ENCODE peak calls at places on chromosome 5, in seven cellular contexts. L is GM13976, Y is cardiac muscle cell, H is endothelial cell, R is fibroblast of lung, A is WERI-Rb-1, U is adrenal gland. Z is an unnamed sample.
A peak's percentile ranks its signal among the peaks of the same experiment; 100 is the strongest.

GRCh38 chr5:80254767-80255424 is 952 bp downstream of the SERINC5 start:
- DNase-seq in L (no peak), Y (peak; percentile 24), H (no peak), R (peak; percentile 68), A (peak; percentile 7), U (peak; percentile 57), Z (peak; percentile 23)

GRCh38 chr5:150632305-150633160 is 7.9 kb upstream of the SYNPO start:
- DNase-seq in L (no peak), Y (peak; percentile 57), H (no peak), R (peak; percentile 66), A (no peak), U (no peak), Z (peak; percentile 24)

GRCh38 chr5:133142782-133143181 is 91.0 kb downstream of the HSPA4 start:
- DNase-seq in L (no peak), Y (no peak), H (no peak), R (no peak), A (no peak), U (no peak), Z (no peak)

GRCh38 chr5:116600876-116601275 is 26.3 kb upstream of the SEMA6A start:
- DNase-seq in L (no peak), Y (no peak), H (no peak), R (peak; percentile 63), A (no peak), U (no peak), Z (peak; percentile 3)

GRCh38 chr5:23234153-23234729 is 273.2 kb upstream of the PRDM9 start:
- DNase-seq in L (no peak), Y (no peak), H (no peak), R (no peak), A (no peak), U (no peak), Z (no peak)

GRCh38 chr5:181138258-181138657 is 7.3 kb upstream of the OR2V1 start:
- DNase-seq in L (no peak), Y (no peak), H (no peak), R (no peak), A (no peak), U (peak; percentile 11), Z (peak; percentile 42)

GRCh38 chr5:68046445-68046844 is 169.1 kb upstream of the PIK3R1 start:
- DNase-seq in L (no peak), Y (peak; percentile 97), H (no peak), R (peak; percentile 98), A (no peak), U (peak; percentile 55), Z (peak; percentile 99)

GRCh38 chr5:126512451-126512850 is 82.6 kb downstream of the ALDH7A1 start:
- DNase-seq in L (no peak), Y (no peak), H (no peak), R (no peak), A (no peak), U (no peak), Z (no peak)

GRCh38 chr5:310516-310915 is 11.0 kb upstream of the AHRR start:
- DNase-seq in L (no peak), Y (no peak), H (no peak), R (no peak), A (no peak), U (peak; percentile 48), Z (no peak)

GRCh38 chr5:17604951-17605350 is 968 bp downstream of the TAF11L11 start:
- DNase-seq in L (no peak), Y (no peak), H (no peak), R (no peak), A (no peak), U (no peak), Z (no peak)

GRCh38 chr5:61333351-61334223 is 1.5 kb downstream of the ZSWIM6 start:
- DNase-seq in L (peak; percentile 54), Y (peak; percentile 42), H (peak; percentile 32), R (peak; percentile 33), A (no peak), U (peak; percentile 68), Z (no peak)

GRCh38 chr5:74679968-74680367 is 5.1 kb upstream of the HEXB start:
- DNase-seq in L (no peak), Y (no peak), H (no peak), R (peak; percentile 36), A (no peak), U (no peak), Z (peak; percentile 28)

GRCh38 chr5:82339744-82340143 is 61.6 kb upstream of the RPS23 start:
- DNase-seq in L (no peak), Y (no peak), H (no peak), R (no peak), A (no peak), U (no peak), Z (no peak)

GRCh38 chr5:178282391-178282790 is 49.8 kb upstream of the PHYKPL start:
- DNase-seq in L (no peak), Y (no peak), H (no peak), R (no peak), A (peak; percentile 52), U (no peak), Z (no peak)

GRCh38 chr5:178285399-178286225 is 53.0 kb upstream of the PHYKPL start:
- DNase-seq in L (no peak), Y (no peak), H (no peak), R (no peak), A (no peak), U (no peak), Z (no peak)

GRCh38 chr5:178284996-178285395 is 52.4 kb upstream of the PHYKPL start:
- DNase-seq in L (no peak), Y (no peak), H (no peak), R (no peak), A (no peak), U (no peak), Z (no peak)

GRCh38 chr5:178283520-178283919 is 50.9 kb upstream of the PHYKPL start:
- DNase-seq in L (no peak), Y (no peak), H (no peak), R (no peak), A (no peak), U (no peak), Z (no peak)

GRCh38 chr5:178284095-178284675 is 51.6 kb upstream of the PHYKPL start:
- DNase-seq in L (no peak), Y (peak; percentile 14), H (no peak), R (no peak), A (no peak), U (no peak), Z (no peak)
- TF ChIP-seq CTCF in L (peak; percentile 25), Y (peak; percentile 64), H (peak; percentile 99), R (peak; percentile 45), A (peak; percentile 23), U (peak; percentile 42), Z (peak; percentile 82)

DNA sequence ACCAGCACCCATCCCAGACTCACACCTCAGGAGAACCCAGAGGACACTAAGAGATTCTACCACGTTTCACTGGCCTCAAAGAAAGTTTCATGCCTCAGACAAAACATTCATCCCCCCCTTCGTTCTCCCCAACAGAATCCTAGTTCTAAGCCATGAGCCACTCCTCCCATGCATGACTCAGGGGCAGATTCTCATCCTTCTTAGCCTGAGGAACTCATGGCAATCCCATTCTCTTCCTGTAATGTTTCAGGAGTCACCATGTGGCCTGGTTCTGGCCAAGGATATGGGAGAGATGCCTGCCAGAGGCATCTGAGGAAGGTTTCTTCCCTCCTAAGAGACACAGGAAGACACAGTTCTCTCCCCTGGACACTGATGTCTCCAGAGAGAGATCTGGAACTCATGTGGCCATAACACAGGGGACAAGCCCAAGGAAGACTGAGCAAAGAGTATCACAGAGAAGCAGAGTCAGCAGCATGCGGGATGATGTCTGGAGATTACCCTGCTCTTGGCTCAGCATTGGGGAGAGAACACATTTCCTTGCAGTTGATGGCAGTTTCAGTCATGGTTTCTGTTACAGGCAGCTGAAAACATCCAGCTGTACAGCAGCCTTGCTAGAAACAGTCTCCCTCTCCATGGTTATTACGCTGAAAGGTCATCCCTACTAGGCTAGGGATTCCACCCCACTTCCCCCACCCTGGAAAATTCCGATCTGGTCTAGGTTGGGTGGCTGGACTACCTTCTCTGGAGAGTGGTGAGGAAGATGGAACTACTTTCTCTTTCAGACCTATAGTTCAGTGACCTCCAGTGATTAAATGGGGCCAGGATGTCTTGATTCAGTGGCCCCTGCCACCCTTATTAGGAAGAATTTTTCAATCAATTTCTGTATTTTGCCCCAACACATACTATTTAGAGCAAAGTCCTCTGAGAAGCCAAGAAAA is 115.4 kb downstream of the ZNF608 start:
- DNase-seq in L (peak; percentile 33), Y (peak; percentile 17), H (no peak), R (peak; percentile 55), A (no peak), U (no peak), Z (peak; percentile 64)
- TF ChIP-seq CTCF in L (no peak), Y (no peak), H (no peak), R (no peak), A (no peak), U (no peak), Z (no peak)

DNA sequence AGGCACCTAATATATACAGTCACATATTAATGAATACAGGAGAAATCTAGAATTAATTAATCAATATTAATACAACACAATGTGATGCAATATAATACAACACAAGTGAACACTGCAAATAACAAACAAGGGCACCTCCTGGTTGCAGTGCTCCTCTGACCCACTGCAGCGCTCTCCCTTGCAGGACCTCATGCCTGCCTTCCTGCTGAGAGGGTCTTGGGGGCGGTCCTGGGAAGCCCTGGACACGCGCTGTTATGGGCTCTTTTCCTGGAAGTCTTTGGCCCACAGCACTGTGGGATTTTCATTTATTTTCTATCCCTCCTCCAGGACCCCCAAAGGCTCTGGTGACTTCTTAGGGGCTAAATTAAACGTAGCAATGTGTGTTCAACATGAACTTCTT is 485.8 kb downstream of the IRX1 start:
- DNase-seq in L (no peak), Y (no peak), H (no peak), R (no peak), A (no peak), U (no peak), Z (no peak)
- TF ChIP-seq CTCF in L (no peak), Y (no peak), H (no peak), R (no peak), A (no peak), U (no peak), Z (no peak)

GRCh38 chr5:153824909-153825308 is 213.8 kb downstream of the FAM114A2 start:
- DNase-seq in L (no peak), Y (no peak), H (no peak), R (no peak), A (peak; percentile 10), U (no peak), Z (no peak)
- TF ChIP-seq CTCF in L (no peak), Y (no peak), H (no peak), R (no peak), A (no peak), U (no peak), Z (no peak)

GRCh38 chr5:99169309-99169708 is 240.5 kb upstream of the CHD1 start:
- DNase-seq in L (no peak), Y (peak; percentile 0), H (no peak), R (peak; percentile 35), A (no peak), U (no peak), Z (no peak)
- TF ChIP-seq CTCF in L (no peak), Y (peak; percentile 5), H (peak; percentile 29), R (no peak), A (peak; percentile 6), U (no peak), Z (peak; percentile 26)

GRCh38 chr5:38814879-38815278 is 30.9 kb upstream of the OSMR start:
- DNase-seq in L (no peak), Y (no peak), H (no peak), R (no peak), A (no peak), U (no peak), Z (no peak)
- TF ChIP-seq CTCF in L (no peak), Y (no peak), H (no peak), R (no peak), A (no peak), U (no peak), Z (no peak)

DNA sequence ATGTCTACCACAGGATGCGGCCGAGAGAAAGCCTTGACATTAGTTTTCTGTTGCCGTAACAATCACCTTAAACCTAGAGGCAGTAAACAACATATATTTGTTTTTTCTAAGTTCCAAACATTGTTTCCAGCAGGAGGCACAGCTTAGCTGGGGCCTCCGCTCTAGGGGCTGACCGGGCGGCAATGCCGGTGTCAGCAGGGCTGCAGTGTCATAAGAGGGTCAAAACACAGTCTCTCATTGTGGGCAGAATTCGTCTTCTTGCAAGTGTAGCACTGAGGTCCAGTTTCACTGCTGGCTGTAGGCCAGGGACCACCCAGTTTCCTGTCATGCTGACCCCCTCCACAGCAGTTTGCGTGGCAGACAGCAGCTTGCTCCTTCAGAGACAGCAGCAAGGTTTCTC is 186.3 kb downstream of the PJA2 start:
- DNase-seq in L (no peak), Y (no peak), H (no peak), R (no peak), A (no peak), U (no peak), Z (no peak)
- TF ChIP-seq CTCF in L (no peak), Y (no peak), H (no peak), R (no peak), A (no peak), U (no peak), Z (no peak)